ENCODE peak calls at places on chromosomes 7 and 10, in seven cellular contexts. One of them, this sample, is unnamed.

GRCh38 chr10:106535304-106535964 is 629.1 kb downstream of the SORCS1 start:
- DNase-seq in T47D: no peak
- DNase-seq in NCI-H748 treated with DMSO at 0.1 percent for 48 hours: no peak
- DNase-seq in ELF-1: peak; percentile 38
- DNase-seq in iPS-NIHi11: no peak
- DNase-seq in fibroblast of pulmonary artery: no peak
- DNase-seq in NCI-H187: no peak
- DNase-seq in this sample: no peak

GRCh38 chr10:82150123-82150900 is 275.3 kb downstream of the NRG3 start:
- DNase-seq in T47D: no peak
- DNase-seq in NCI-H748 treated with DMSO at 0.1 percent for 48 hours: peak; percentile 5
- DNase-seq in ELF-1: peak; percentile 71
- DNase-seq in iPS-NIHi11: peak; percentile 69
- DNase-seq in fibroblast of pulmonary artery: peak; percentile 63
- DNase-seq in NCI-H187: no peak
- DNase-seq in this sample: peak; percentile 25

GRCh38 chr7:73740771-73741170 is 2.2 kb upstream of the ABHD11 start:
- DNase-seq in T47D: no peak
- DNase-seq in NCI-H748 treated with DMSO at 0.1 percent for 48 hours: no peak
- DNase-seq in ELF-1: peak; percentile 77
- DNase-seq in iPS-NIHi11: no peak
- DNase-seq in fibroblast of pulmonary artery: no peak
- DNase-seq in NCI-H187: no peak
- DNase-seq in this sample: no peak

GRCh38 chr10:114815751-114816150 is 5.8 kb upstream of the FHIP2A start:
- DNase-seq in T47D: no peak
- DNase-seq in NCI-H748 treated with DMSO at 0.1 percent for 48 hours: no peak
- DNase-seq in ELF-1: no peak
- DNase-seq in iPS-NIHi11: no peak
- DNase-seq in fibroblast of pulmonary artery: no peak
- DNase-seq in NCI-H187: no peak
- DNase-seq in this sample: no peak

GRCh38 chr10:131270461-131271190 is 40.9 kb downstream of the TCERG1L start:
- DNase-seq in T47D: no peak
- DNase-seq in NCI-H748 treated with DMSO at 0.1 percent for 48 hours: no peak
- DNase-seq in ELF-1: no peak
- DNase-seq in iPS-NIHi11: no peak
- DNase-seq in fibroblast of pulmonary artery: no peak
- DNase-seq in NCI-H187: no peak
- DNase-seq in this sample: no peak

GRCh38 chr7:124652237-124652636 is 113.4 kb downstream of the GPR37 start:
- DNase-seq in T47D: no peak
- DNase-seq in NCI-H748 treated with DMSO at 0.1 percent for 48 hours: no peak
- DNase-seq in ELF-1: no peak
- DNase-seq in iPS-NIHi11: no peak
- DNase-seq in fibroblast of pulmonary artery: no peak
- DNase-seq in NCI-H187: no peak
- DNase-seq in this sample: no peak

GRCh38 chr7:135238112-135238744 is 4.6 kb downstream of the STRA8 start:
- DNase-seq in T47D: no peak
- DNase-seq in NCI-H748 treated with DMSO at 0.1 percent for 48 hours: no peak
- DNase-seq in ELF-1: peak; percentile 64
- DNase-seq in iPS-NIHi11: peak; percentile 82
- DNase-seq in fibroblast of pulmonary artery: no peak
- DNase-seq in NCI-H187: no peak
- DNase-seq in this sample: no peak

GRCh38 chr10:93751832-93752231 is 5.9 kb upstream of the LGI1 start:
- DNase-seq in T47D: peak; percentile 36
- DNase-seq in NCI-H748 treated with DMSO at 0.1 percent for 48 hours: no peak
- DNase-seq in ELF-1: peak; percentile 55
- DNase-seq in iPS-NIHi11: peak; percentile 75
- DNase-seq in fibroblast of pulmonary artery: peak; percentile 18
- DNase-seq in NCI-H187: no peak
- DNase-seq in this sample: peak; percentile 12

GRCh38 chr7:31052841-31053601 is 913 bp downstream of the ADCYAP1R1 start:
- DNase-seq in T47D: no peak
- DNase-seq in NCI-H748 treated with DMSO at 0.1 percent for 48 hours: no peak
- DNase-seq in ELF-1: peak; percentile 29
- DNase-seq in iPS-NIHi11: peak; percentile 62
- DNase-seq in fibroblast of pulmonary artery: no peak
- DNase-seq in NCI-H187: no peak
- DNase-seq in this sample: no peak